ENCODE peak calls at places on chromosome 2, in six cellular contexts. X is activated gamma-delta T cell treated with Interleukin-2 at 50 U/mL for 16 hours, H is NCI-H2081, A is GDM1, B is AG04450, N is body of pancreas. O is an unnamed sample.

GRCh38 chr2:68452168-68452890 is 14.8 kb downstream of the FBXO48 start:
- DNase-seq in X (no peak), H (no peak), A (no peak), B (no peak), N (peak), O (no peak)

GRCh38 chr2:18742382-18742781 is 153.0 kb upstream of the NT5C1B start:
- DNase-seq in X (no peak), H (no peak), A (no peak), B (no peak), N (no peak), O (no peak)

GRCh38 chr2:179646862-179647261 is 214.6 kb downstream of the ZNF385B start:
- DNase-seq in X (no peak), H (no peak), A (no peak), B (no peak), N (no peak), O (no peak)

GRCh38 chr2:21981127-21981526 is 857.4 kb downstream of the TDRD15 start:
- DNase-seq in X (no peak), H (no peak), A (no peak), B (no peak), N (no peak), O (no peak)

GRCh38 chr2:30666307-30666874 is 140.9 kb downstream of the CAPN13 start:
- DNase-seq in X (no peak), H (peak), A (no peak), B (peak), N (no peak), O (peak)

GRCh38 chr2:98895901-98896300 is 40.1 kb downstream of the CRACDL start:
- DNase-seq in X (no peak), H (no peak), A (no peak), B (no peak), N (no peak), O (no peak)

GRCh38 chr2:209937893-209938292 is 64.5 kb upstream of the RPE start:
- DNase-seq in X (no peak), H (no peak), A (no peak), B (no peak), N (peak), O (no peak)

GRCh38 chr2:187519419-187520120 is 34.7 kb downstream of the TFPI start:
- DNase-seq in X (no peak), H (no peak), A (no peak), B (no peak), N (no peak), O (no peak)

GRCh38 chr2:204260162-204260877 is 285.0 kb upstream of the PARD3B start:
- DNase-seq in X (peak), H (peak), A (no peak), B (peak), N (peak), O (no peak)

GRCh38 chr2:183227191-183227590 is 102.9 kb downstream of the NUP35 start:
- DNase-seq in X (no peak), H (no peak), A (no peak), B (no peak), N (no peak), O (no peak)

GRCh38 chr2:120740765-120741513 is 5.3 kb downstream of the GLI2 start:
- DNase-seq in X (no peak), H (no peak), A (no peak), B (no peak), N (no peak), O (no peak)

GRCh38 chr2:24831736-24832421 is 38.7 kb downstream of the CENPO start:
- DNase-seq in X (no peak), H (no peak), A (no peak), B (no peak), N (peak), O (no peak)

GRCh38 chr2:108182489-108182888 is 57.3 kb upstream of the SULT1C3 start:
- DNase-seq in X (no peak), H (peak), A (no peak), B (no peak), N (no peak), O (no peak)

GRCh38 chr2:73938761-73939352 is 12.2 kb downstream of the DGUOK start:
- DNase-seq in X (no peak), H (no peak), A (no peak), B (peak), N (no peak), O (no peak)

GRCh38 chr2:47964722-47965434 is 58.6 kb upstream of the FBXO11 start:
- DNase-seq in X (no peak), H (no peak), A (no peak), B (no peak), N (no peak), O (no peak)

GRCh38 chr2:174888136-174888535 is 117.0 kb downstream of the CHN1 start:
- DNase-seq in X (no peak), H (no peak), A (no peak), B (no peak), N (no peak), O (no peak)

GRCh38 chr2:242098445-242099128 is 229.1 kb downstream of the RTP5 start:
- DNase-seq in X (no peak), H (no peak), A (peak), B (no peak), N (no peak), O (no peak)

GRCh38 chr2:24498121-24498520 is 7.1 kb downstream of the NCOA1 start:
- DNase-seq in X (no peak), H (no peak), A (no peak), B (no peak), N (no peak), O (no peak)

GRCh38 chr2:19787134-19787533 is 114.6 kb downstream of the TTC32 start:
- DNase-seq in X (no peak), H (no peak), A (no peak), B (no peak), N (no peak), O (no peak)

GRCh38 chr2:240513544-240514287 is 44.1 kb downstream of the ANKMY1 start:
- DNase-seq in X (peak), H (peak), A (peak), B (peak), N (peak), O (no peak)

GRCh38 chr2:42214669-42215068 is 45.5 kb downstream of the EML4 start:
- DNase-seq in X (no peak), H (no peak), A (no peak), B (no peak), N (no peak), O (no peak)

GRCh38 chr2:177599072-177599688 is 206.6 kb downstream of the AGPS start:
- DNase-seq in X (no peak), H (no peak), A (no peak), B (no peak), N (no peak), O (no peak)

GRCh38 chr2:160427629-160428424 is 65.8 kb downstream of the RBMS1 start:
- DNase-seq in X (peak), H (no peak), A (peak), B (no peak), N (no peak), O (no peak)